ENCODE peak calls at places on chromosomes 7 and 10, in four cellular contexts. B is stimulated activated effector memory CD8-positive, alpha-beta T cell treated with anti-CD3 and anti-CD28 coated beads, Interleukin-12 subunit alpha, Interleukin-12 subunit beta, amount 100 ng/mL, for 72 hours; M is Caki2; E is SK-N-SH. Y is an unnamed sample.

GRCh38 chr10:117138838-117139580 is 939 bp upstream of the VAX1 start:
- DNase-seq in B (no peak), M (no peak), E (peak; percentile 35), Y (no peak)

GRCh38 chr10:114259825-114260224 is 20.8 kb downstream of the VWA2 start:
- DNase-seq in B (no peak), M (no peak), E (no peak), Y (no peak)

GRCh38 chr10:72315054-72315453 is 39.7 kb downstream of the DNAJB12 start:
- DNase-seq in B (no peak), M (no peak), E (no peak), Y (no peak)

GRCh38 chr10:70664702-70665195 is 7.6 kb upstream of the ADAMTS14 start:
- DNase-seq in B (no peak), M (peak; percentile 83), E (peak; percentile 78), Y (no peak)

GRCh38 chr10:118965636-118966035 is 63.9 kb upstream of the NANOS1 start:
- DNase-seq in B (no peak), M (no peak), E (no peak), Y (no peak)

GRCh38 chr7:1193593-1194424 is 33.8 kb upstream of the ZFAND2A start:
- DNase-seq in B (no peak), M (peak; percentile 35), E (peak; percentile 90), Y (no peak)

GRCh38 chr7:138958026-138958956 is 22.9 kb downstream of the KIAA1549 start:
- DNase-seq in B (no peak), M (no peak), E (no peak), Y (no peak)

GRCh38 chr7:94297397-94297838 is 97.3 kb upstream of the COL1A2 start:
- DNase-seq in B (no peak), M (no peak), E (no peak), Y (no peak)

GRCh38 chr7:37944737-37945054 is 24.3 kb downstream of the EPDR1 start:
- DNase-seq in B (no peak), M (no peak), E (no peak), Y (no peak)

GRCh38 chr10:23096814-23097549 is 1.6 kb downstream of the MSRB2 start:
- DNase-seq in B (no peak), M (no peak), E (peak; percentile 43), Y (no peak)

GRCh38 chr10:66148312-66148711 is 777.5 kb upstream of the LRRTM3 start:
- DNase-seq in B (no peak), M (no peak), E (no peak), Y (no peak)

GRCh38 chr7:151663382-151664100 is 143.8 kb upstream of the RHEB start:
- DNase-seq in B (no peak), M (no peak), E (no peak), Y (no peak)

GRCh38 chr7:73681031-73681430 is 2.2 kb downstream of the DNAJC30 start:
- DNase-seq in B (no peak), M (no peak), E (no peak), Y (no peak)

GRCh38 chr7:142883571-142884284 is 1.8 kb downstream of the TRPV6 start:
- DNase-seq in B (no peak), M (no peak), E (no peak), Y (no peak)

GRCh38 chr10:1034758-1035157 is 9.1 kb upstream of the IDI2 start:
- DNase-seq in B (no peak), M (no peak), E (no peak), Y (no peak)